ENCODE peak calls at places on chromosomes 16 and 17, in seven cellular contexts. F, L, S, A, J, H and C are unnamed samples.
A peak's percentile ranks its signal among the peaks of the same experiment; 100 is the strongest.

GRCh38 chr16:13435873-13436474 is 484.0 kb upstream of the ERCC4 start:
- DNase-seq in F (no peak), L (no peak), S (no peak), A (no peak), J (no peak), H (no peak), C (no peak)

GRCh38 chr16:58123896-58124600 is 5.1 kb downstream of the CFAP20 start:
- DNase-seq in F (no peak), L (no peak), S (no peak), A (no peak), J (no peak), H (no peak), C (no peak)

GRCh38 chr16:4184038-4184702 is 57.7 kb downstream of the SRL start:
- DNase-seq in F (no peak), L (no peak), S (no peak), A (no peak), J (no peak), H (no peak), C (peak; percentile 26)

GRCh38 chr17:55416470-55417052 is 5.1 kb downstream of the MMD start:
- DNase-seq in F (no peak), L (no peak), S (no peak), A (no peak), J (no peak), H (no peak), C (no peak)

GRCh38 chr17:49566668-49567071 is 9.0 kb upstream of the NXPH3 start:
- DNase-seq in F (no peak), L (no peak), S (no peak), A (no peak), J (no peak), H (no peak), C (no peak)

GRCh38 chr17:8789743-8790142 is 9.4 kb downstream of the MFSD6L start:
- DNase-seq in F (no peak), L (no peak), S (no peak), A (no peak), J (no peak), H (no peak), C (no peak)

GRCh38 chr16:35186045-35186759 is 1726.8 kb downstream of the TP53TG3F start:
- DNase-seq in F (no peak), L (no peak), S (no peak), A (no peak), J (no peak), H (no peak), C (no peak)

GRCh38 chr16:58127033-58127556 is 2.1 kb downstream of the CFAP20 start:
- DNase-seq in F (no peak), L (peak; percentile 88), S (no peak), A (peak; percentile 40), J (no peak), H (no peak), C (no peak)

GRCh38 chr17:40886090-40886489 is 1.0 kb upstream of the KRT20 start:
- DNase-seq in F (no peak), L (no peak), S (no peak), A (no peak), J (no peak), H (no peak), C (no peak)

GRCh38 chr16:23367564-23367963 is 65.5 kb downstream of the SCNN1B start:
- DNase-seq in F (no peak), L (no peak), S (no peak), A (no peak), J (no peak), H (no peak), C (no peak)

GRCh38 chr17:13749566-13750235 is 148.0 kb upstream of the HS3ST3A1 start:
- DNase-seq in F (no peak), L (peak; percentile 64), S (no peak), A (no peak), J (no peak), H (no peak), C (no peak)

GRCh38 chr17:82839617-82840292 is at the start of gene ZNF750:
- DNase-seq in F (no peak), L (no peak), S (no peak), A (no peak), J (no peak), H (peak; percentile 72), C (no peak)

GRCh38 chr17:49343273-49343672 is 18.8 kb downstream of the ZNF652 start:
- DNase-seq in F (no peak), L (no peak), S (no peak), A (no peak), J (no peak), H (no peak), C (no peak)

GRCh38 chr17:50055426-50056216 is at the start of gene ITGA3:
- DNase-seq in F (peak; percentile 58), L (peak; percentile 90), S (peak; percentile 67), A (peak; percentile 64), J (peak; percentile 48), H (peak; percentile 88), C (peak; percentile 80)

GRCh38 chr17:1467898-1468492 is 12.0 kb upstream of the CRK start:
- DNase-seq in F (no peak), L (peak; percentile 87), S (no peak), A (no peak), J (no peak), H (no peak), C (no peak)

GRCh38 chr17:72399608-72400487 is 279.0 kb downstream of the SOX9 start:
- DNase-seq in F (no peak), L (no peak), S (no peak), A (no peak), J (no peak), H (no peak), C (no peak)

GRCh38 chr17:57602896-57603295 is 142.2 kb downstream of the CCDC182 start:
- DNase-seq in F (no peak), L (no peak), S (no peak), A (no peak), J (no peak), H (no peak), C (peak; percentile 46)

GRCh38 chr16:80602894-80603293 is 62.1 kb downstream of the DYNLRB2 start:
- DNase-seq in F (no peak), L (no peak), S (no peak), A (no peak), J (no peak), H (no peak), C (no peak)

GRCh38 chr17:28188841-28189263 is 130.1 kb upstream of the TMEM97 start:
- DNase-seq in F (no peak), L (no peak), S (no peak), A (no peak), J (no peak), H (no peak), C (no peak)

GRCh38 chr16:76535-77272 is 1.3 kb upstream of the MPG start:
- DNase-seq in F (no peak), L (peak; percentile 77), S (no peak), A (no peak), J (peak; percentile 61), H (peak; percentile 77), C (no peak)

GRCh38 chr16:79099701-79100100 is 500.8 kb downstream of the MAF start:
- DNase-seq in F (no peak), L (no peak), S (no peak), A (no peak), J (no peak), H (no peak), C (no peak)

GRCh38 chr16:9091867-9092281 is 430 bp downstream of the HAPSTR1 start:
- DNase-seq in F (peak; percentile 16), L (peak; percentile 22), S (peak; percentile 39), A (peak; percentile 58), J (no peak), H (peak; percentile 52), C (peak; percentile 48)

GRCh38 chr17:76354747-76355310 is 1.1 kb upstream of the PRPSAP1 start:
- DNase-seq in F (no peak), L (no peak), S (no peak), A (peak; percentile 12), J (no peak), H (no peak), C (no peak)

GRCh38 chr16:528111-529011 is 849 bp downstream of the CAPN15 start:
- DNase-seq in F (no peak), L (peak; percentile 45), S (peak; percentile 22), A (peak; percentile 59), J (no peak), H (peak; percentile 69), C (no peak)

GRCh38 chr16:787978-788398 is at the start of gene RPUSD1:
- DNase-seq in F (no peak), L (no peak), S (peak; percentile 15), A (peak; percentile 58), J (no peak), H (no peak), C (no peak)

GRCh38 chr17:81325057-81325973 is 30.2 kb upstream of the SLC38A10 start:
- DNase-seq in F (no peak), L (no peak), S (no peak), A (no peak), J (no peak), H (no peak), C (no peak)

GRCh38 chr17:50063516-50064252 is 7.8 kb downstream of the ITGA3 start:
- DNase-seq in F (no peak), L (no peak), S (no peak), A (no peak), J (no peak), H (no peak), C (no peak)

GRCh38 chr17:46726106-46726670 is 92.3 kb downstream of the WNT3 start:
- DNase-seq in F (no peak), L (no peak), S (no peak), A (no peak), J (no peak), H (no peak), C (no peak)

GRCh38 chr17:57455063-57455914 is 199.0 kb downstream of the MSI2 start:
- DNase-seq in F (peak; percentile 26), L (no peak), S (peak; percentile 33), A (peak; percentile 87), J (no peak), H (no peak), C (peak; percentile 53)

GRCh38 chr17:11142231-11142630 is 98.8 kb upstream of the SHISA6 start:
- DNase-seq in F (no peak), L (no peak), S (no peak), A (no peak), J (no peak), H (no peak), C (no peak)

GRCh38 chr16:86059253-86060171 is 160.6 kb downstream of the IRF8 start:
- DNase-seq in F (no peak), L (no peak), S (no peak), A (no peak), J (peak; percentile 57), H (peak; percentile 77), C (peak; percentile 24)

GRCh38 chr17:13182854-13183253 is 165.0 kb upstream of the ELAC2 start:
- DNase-seq in F (no peak), L (no peak), S (no peak), A (no peak), J (no peak), H (no peak), C (no peak)

GRCh38 chr16:15636392-15636873 is 6.5 kb downstream of the MARF1 start:
- DNase-seq in F (no peak), L (no peak), S (no peak), A (peak; percentile 43), J (no peak), H (no peak), C (no peak)

GRCh38 chr17:39461113-39461910 is at the start of gene CDK12:
- DNase-seq in F (peak; percentile 93), L (peak; percentile 99), S (peak; percentile 94), A (peak; percentile 97), J (peak; percentile 93), H (peak; percentile 98), C (peak; percentile 99)

GRCh38 chr16:74825941-74826340 is 51.3 kb upstream of the FA2H start:
- DNase-seq in F (no peak), L (no peak), S (no peak), A (no peak), J (no peak), H (peak; percentile 13), C (no peak)

GRCh38 chr17:41785091-41785875 is 1.2 kb downstream of the JUP start:
- DNase-seq in F (no peak), L (no peak), S (no peak), A (no peak), J (no peak), H (peak; percentile 67), C (no peak)

GRCh38 chr16:10619271-10619849 is 39.0 kb upstream of the EMP2 start:
- DNase-seq in F (no peak), L (no peak), S (no peak), A (no peak), J (peak; percentile 8), H (peak; percentile 62), C (peak; percentile 28)

GRCh38 chr16:50298591-50299507 is 32.5 kb downstream of the ADCY7 start:
- DNase-seq in F (no peak), L (no peak), S (no peak), A (no peak), J (no peak), H (peak; percentile 35), C (no peak)